ENCODE peak calls at places on chromosome 20, in four cellular contexts. B is stomach, I is esophagus squamous epithelium, Q is heart left ventricle. W is an unnamed sample. For H3K4me1, the result is how much of the 10 kb centered on the place peaks cover.

GRCh38 chr20:45092898-45093297 is 8.0 kb downstream of the KCNS1 start:
- DNase-seq in Q (no peak), B (no peak), I (no peak), W (no peak)

GRCh38 chr20:18397090-18397489 is 69.7 kb downstream of the DZANK1 start:
- DNase-seq in B (no peak), I (no peak), Q (no peak), W (no peak)

GRCh38 chr20:13260620-13261279 is 39.7 kb downstream of the ISM1 start:
- DNase-seq in I (no peak), Q (no peak), B (no peak), W (no peak)

GRCh38 chr20:22080985-22081384 is 375.5 kb downstream of the PAX1 start:
- DNase-seq in Q (no peak), I (no peak), B (no peak), W (no peak)

GRCh38 chr20:44736170-44737021 is 9.3 kb upstream of the KCNK15 start:
- DNase-seq in Q (peak), B (peak), I (no peak), W (no peak)

GRCh38 chr20:38806855-38807655 is 1.6 kb downstream of the PPP1R16B start:
- DNase-seq in I (no peak), Q (no peak), B (no peak), W (no peak)

GRCh38 chr20:37703338-37703660 is 9.5 kb downstream of the CTNNBL1 start:
- DNase-seq in I (no peak), Q (no peak), B (no peak), W (no peak)

GRCh38 chr20:23207826-23208555 is 121.9 kb upstream of the CD93 start:
- DNase-seq in Q (no peak), I (no peak), B (no peak), W (no peak)

GRCh38 chr20:49544535-49544934 is 23.4 kb downstream of the PTGIS start:
- DNase-seq in B (no peak), Q (no peak), I (no peak), W (no peak)

GRCh38 chr20:49543858-49544437 is 24.0 kb downstream of the PTGIS start:
- DNase-seq in I (no peak), Q (no peak), B (no peak), W (no peak)

GRCh38 chr20:49542514-49542991 is 25.4 kb downstream of the PTGIS start:
- DNase-seq in Q (no peak), B (no peak), I (no peak), W (no peak)

GRCh38 chr20:49541733-49542513 is 26.0 kb downstream of the PTGIS start:
- DNase-seq in B (peak), I (no peak), Q (peak), W (peak)

GRCh38 chr20:49543071-49543857 is 24.7 kb downstream of the PTGIS start:
- DNase-seq in I (no peak), Q (no peak), B (no peak), W (no peak)
- H3K27ac ChIP-seq in I (peak), Q (no peak), B (no peak), W (no peak)

GRCh38 chr20:49890651-49891361 is 24.5 kb downstream of the SPATA2 start:
- DNase-seq in Q (peak), B (no peak), I (no peak), W (peak)
- H3K4me1 ChIP-seq in Q (half or more), B (half or more), I (under half), W (half or more)

GRCh38 chr20:47377122-47377722 is 20.7 kb upstream of the ZMYND8 start:
- DNase-seq in B (no peak), Q (no peak), I (no peak), W (no peak)

GRCh38 chr20:47382746-47383145 is 26.2 kb upstream of the ZMYND8 start:
- DNase-seq in Q (no peak), B (no peak), I (no peak), W (no peak)

GRCh38 chr20:47379433-47380150 is 23.1 kb upstream of the ZMYND8 start:
- DNase-seq in Q (no peak), B (no peak), I (no peak), W (no peak)

GRCh38 chr20:47380481-47380880 is 24.0 kb upstream of the ZMYND8 start:
- DNase-seq in I (no peak), B (no peak), Q (no peak), W (no peak)
- H3K27ac ChIP-seq in I (no peak), B (no peak), Q (no peak), W (peak)

DNA sequence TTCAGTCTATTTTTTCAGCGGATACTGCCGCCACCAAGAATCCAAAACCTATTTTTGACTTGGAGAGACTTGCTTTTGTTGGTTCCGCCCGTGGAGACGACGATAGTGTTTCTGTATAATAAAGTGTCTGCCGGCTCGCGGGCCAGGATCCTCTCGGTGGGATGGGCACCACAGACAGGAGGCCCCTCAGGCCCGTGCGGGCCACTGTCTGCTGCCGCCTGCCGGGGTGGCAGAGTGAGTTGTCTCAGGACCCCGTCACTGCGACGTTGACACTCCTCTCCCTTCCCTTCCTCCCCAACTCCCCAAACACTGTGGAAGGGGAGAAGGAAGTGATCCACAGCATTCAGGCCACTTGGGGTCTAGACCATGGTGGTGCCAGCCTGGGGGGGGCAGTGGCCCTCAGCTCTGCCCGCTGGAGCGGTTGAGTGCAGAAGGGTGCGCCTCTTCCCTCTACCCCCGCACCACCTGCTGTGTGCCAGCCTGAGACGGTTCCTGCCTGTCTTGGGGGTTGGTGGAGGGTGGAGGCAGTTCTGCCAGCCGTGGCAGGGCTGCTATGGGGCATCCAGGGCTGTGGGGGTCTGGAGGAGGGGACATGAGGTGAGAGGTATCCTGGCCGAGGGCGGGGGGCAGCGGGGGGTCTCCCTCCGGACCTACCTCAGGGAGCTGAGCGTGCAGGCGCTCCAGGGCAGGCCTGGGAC is 17.5 kb downstream of the RBM38 start:
- DNase-seq in Q (peak), B (no peak), I (no peak), W (no peak)
- H3K4me1 ChIP-seq in Q (under half), B (under half), I (under half), W (half or more)

GRCh38 chr20:19903168-19903676 is 113.9 kb upstream of the NAA20 start:
- DNase-seq in Q (no peak), B (peak), I (no peak), W (no peak)
- H3K27ac ChIP-seq in Q (peak), B (peak), I (peak), W (peak)

GRCh38 chr20:32458837-32459220 is 100.7 kb downstream of the ASXL1 start:
- DNase-seq in B (no peak), I (no peak), Q (no peak), W (no peak)
- H3K4me1 ChIP-seq in B (half or more), I (under half), Q (under half), W (under half)

DNA sequence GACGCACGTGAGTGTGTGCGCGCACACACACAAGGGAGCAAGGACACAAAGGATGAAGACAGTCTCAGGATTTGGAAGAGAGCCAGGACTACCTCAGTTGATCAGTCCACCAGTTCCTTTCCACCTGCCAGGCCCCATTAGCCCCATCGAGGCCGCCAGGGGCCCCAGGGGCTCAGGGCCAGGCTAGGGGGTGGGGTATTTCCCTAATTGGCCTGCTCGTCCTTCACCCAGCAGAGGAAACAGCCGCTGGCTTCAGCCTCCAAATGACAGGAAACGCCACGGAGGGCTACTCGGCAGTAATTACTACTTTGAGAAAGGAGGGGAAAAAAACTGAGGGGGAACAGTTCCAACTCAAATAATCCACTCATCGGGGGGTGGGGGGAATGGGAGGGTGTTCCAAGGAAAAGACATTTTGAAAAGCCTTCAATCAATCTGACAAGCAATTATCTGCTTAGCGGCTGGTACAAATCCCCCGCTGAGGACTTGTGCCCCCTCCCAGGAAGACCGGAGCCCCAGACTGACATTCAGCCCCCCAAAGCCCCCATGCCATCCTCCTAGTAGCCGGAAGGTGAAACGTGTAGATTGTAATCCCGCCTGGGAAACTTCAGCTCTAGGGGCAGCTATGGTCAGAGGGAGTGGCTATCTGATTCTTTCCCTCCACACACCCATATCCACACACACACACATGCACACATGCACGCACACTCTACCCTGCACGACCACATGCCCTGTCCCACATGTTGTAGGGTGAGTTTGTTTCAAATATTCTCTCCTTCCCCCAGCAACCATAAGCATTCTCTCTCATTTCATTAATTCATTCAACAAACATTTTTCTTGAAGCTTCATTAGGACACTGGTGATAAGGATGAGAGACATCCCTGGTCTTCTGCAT is 42.5 kb downstream of the MAFB start:
- DNase-seq in I (no peak), B (no peak), Q (no peak), W (no peak)
- H3K27ac ChIP-seq in I (no peak), B (no peak), Q (no peak), W (no peak)

GRCh38 chr20:2114106-2114505 is 12.5 kb downstream of the STK35 start:
- DNase-seq in B (no peak), I (no peak), Q (no peak), W (no peak)

GRCh38 chr20:2108987-2109386 is 7.4 kb downstream of the STK35 start:
- DNase-seq in Q (no peak), I (no peak), B (no peak), W (no peak)

GRCh38 chr20:2108498-2108897 is 6.9 kb downstream of the STK35 start:
- DNase-seq in I (no peak), B (no peak), Q (no peak), W (no peak)

GRCh38 chr20:2112910-2113309 is 11.3 kb downstream of the STK35 start:
- DNase-seq in B (no peak), I (no peak), Q (no peak), W (no peak)

DNA sequence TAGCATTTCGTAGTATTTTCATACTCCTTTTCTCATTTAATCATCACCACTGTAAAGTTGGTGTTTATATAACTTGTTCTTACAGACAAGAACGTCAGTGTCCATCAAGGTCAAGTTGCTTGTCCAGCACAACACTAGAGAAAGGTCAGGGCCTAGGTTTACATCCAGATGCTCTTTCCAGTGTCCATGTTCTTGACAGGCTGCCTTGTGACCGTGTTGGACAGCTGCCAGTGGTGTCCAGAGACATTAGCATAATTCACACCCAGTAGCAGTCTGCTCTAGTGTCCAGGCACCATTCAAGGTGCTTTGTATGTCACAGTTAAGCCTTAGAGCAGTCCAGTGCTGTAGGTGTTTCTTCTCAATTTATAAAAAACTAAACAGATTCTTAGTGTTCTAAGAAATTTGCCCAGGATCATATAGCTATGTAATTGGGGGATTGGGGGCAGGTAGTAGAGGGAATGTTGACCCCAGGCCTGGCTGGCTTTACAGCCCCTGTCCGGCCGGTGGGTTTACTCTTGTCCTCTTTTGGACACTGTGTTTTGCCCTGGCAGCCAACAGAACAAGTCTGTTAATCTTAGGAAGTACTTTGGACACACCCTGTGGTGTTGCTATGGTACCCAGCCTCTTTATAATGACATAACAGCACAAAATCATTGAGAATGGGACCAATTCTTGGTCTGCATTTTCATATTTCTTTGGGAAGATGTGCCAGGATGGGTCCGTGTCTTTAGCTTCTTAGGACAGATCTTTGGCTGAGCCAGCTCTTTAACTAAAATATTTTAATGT is 8.0 kb downstream of the STK35 start:
- DNase-seq in B (peak), I (no peak), Q (peak), W (peak)
- H3K4me1 ChIP-seq in B (half or more), I (half or more), Q (half or more), W (half or more)

DNA sequence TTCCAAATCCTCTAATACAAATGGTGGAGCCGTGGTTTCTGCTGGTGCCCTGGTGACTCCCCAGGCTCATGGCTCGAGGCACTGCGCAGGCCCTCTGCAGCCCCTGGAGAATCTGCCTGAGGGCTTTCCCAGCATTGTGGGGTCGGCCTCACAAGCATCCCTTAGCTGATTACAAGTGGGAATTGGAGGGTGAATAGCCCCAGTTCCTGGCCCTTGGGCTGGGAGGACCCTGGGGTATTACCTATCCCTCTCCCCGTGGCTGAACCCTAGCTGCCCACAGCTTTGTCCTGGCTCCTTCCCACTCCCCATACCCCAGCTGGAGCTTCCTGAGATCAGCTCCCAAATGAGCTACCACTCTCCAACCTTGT is 212.2 kb upstream of the CST7 start:
- DNase-seq in I (no peak), Q (no peak), B (no peak), W (no peak)
- H3K27ac ChIP-seq in I (no peak), Q (no peak), B (no peak), W (no peak)

DNA sequence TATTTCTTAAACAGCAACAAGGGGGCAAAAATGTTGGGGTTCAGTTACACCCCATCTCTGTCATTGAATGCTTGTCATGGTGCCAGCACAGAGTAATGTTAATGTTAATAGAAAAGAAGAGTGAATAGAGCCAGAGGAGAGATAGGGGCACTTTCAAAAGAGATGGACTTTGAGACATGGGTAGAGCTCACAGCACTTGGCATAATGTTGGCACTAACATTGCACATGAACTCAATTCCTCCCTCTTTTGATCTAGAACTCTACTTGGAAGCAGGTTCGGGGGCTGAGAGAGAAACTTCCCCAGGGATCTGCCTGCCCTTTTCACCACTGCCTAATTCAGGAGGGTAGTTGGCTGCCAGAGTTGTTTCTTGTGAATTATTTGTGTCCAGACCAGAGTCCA is 284.6 kb upstream of the PRND start:
- DNase-seq in I (no peak), B (no peak), Q (no peak), W (no peak)
- H3K4me1 ChIP-seq in I (under half), B (under half), Q (under half), W (under half)

W was measured in left ventricle myocardium inferior.